ENCODE peak calls at places on chromosomes 7 and 10, in nine cellular contexts. I is heart right ventricle; S is CD8-positive, alpha-beta memory T cell; N is body of pancreas; O is spleen; F is breast epithelium; L is cardiac muscle cell; G is left ventricle myocardium inferior; K is GM23338. T is an unnamed sample.

GRCh38 chr10:14302035-14302434 is 28.7 kb downstream of the FRMD4A start:
- DNase-seq in F (no peak), I (no peak), G (no peak), S (no peak), K (peak; percentile 68), O (no peak), N (no peak), L (peak; percentile 2), T (no peak)

GRCh38 chr10:21888959-21889358 is 114.6 kb downstream of the DNAJC1 start:
- DNase-seq in O (no peak), I (no peak), L (peak; percentile 56), F (no peak), N (no peak), G (no peak), K (no peak), S (no peak), T (no peak)

GRCh38 chr10:129851941-129852650 is 112.0 kb downstream of the EBF3 start:
- DNase-seq in G (no peak), I (no peak), N (no peak), K (no peak), L (no peak), F (no peak), S (no peak), O (no peak), T (no peak)

GRCh38 chr10:4131407-4132215 is 346.6 kb upstream of the KLF6 start:
- DNase-seq in N (no peak), G (no peak), O (no peak), K (no peak), L (no peak), F (no peak), S (peak; percentile 16), I (no peak), T (no peak)

GRCh38 chr10:129912161-129912917 is 51.7 kb downstream of the EBF3 start:
- DNase-seq in L (no peak), O (no peak), K (no peak), F (no peak), G (no peak), N (no peak), I (no peak), S (no peak), T (no peak)

GRCh38 chr10:104306897-104307296 is 31.4 kb downstream of the ITPRIP start:
- DNase-seq in S (no peak), I (no peak), F (no peak), N (no peak), G (no peak), K (peak; percentile 65), L (no peak), O (no peak), T (no peak)

GRCh38 chr10:43390791-43391190 is 18.2 kb downstream of the HNRNPF start:
- DNase-seq in N (no peak), K (peak; percentile 60), F (no peak), I (no peak), G (no peak), S (no peak), L (peak; percentile 40), O (peak; percentile 48), T (no peak)

GRCh38 chr10:7988985-7989384 is 65.5 kb upstream of the GATA3 start:
- DNase-seq in N (no peak), G (no peak), O (no peak), I (no peak), F (no peak), S (no peak), L (no peak), K (peak; percentile 14), T (no peak)

GRCh38 chr10:125117941-125118630 is 42.3 kb downstream of the CTBP2 start:
- DNase-seq in K (no peak), F (peak; percentile 46), S (no peak), O (peak; percentile 31), I (no peak), L (no peak), G (peak; percentile 55), N (peak; percentile 79), T (no peak)

GRCh38 chr10:129628823-129629222 is 161.8 kb downstream of the MGMT start:
- DNase-seq in N (no peak), L (no peak), O (no peak), G (no peak), S (no peak), I (no peak), F (no peak), K (no peak), T (no peak)

GRCh38 chr7:21923663-21924062 is 22.0 kb downstream of the CDCA7L start:
- DNase-seq in S (no peak), G (no peak), N (no peak), K (no peak), O (no peak), F (no peak), I (peak; percentile 48), L (peak; percentile 68), T (peak; percentile 49)

GRCh38 chr10:22850541-22850940 is 77.3 kb upstream of the ARMC3 start:
- DNase-seq in K (no peak), L (no peak), N (no peak), I (no peak), G (no peak), F (no peak), O (no peak), S (no peak), T (no peak)

GRCh38 chr7:100515072-100515532 is 23.9 kb upstream of the AGFG2 start:
- DNase-seq in N (no peak), I (no peak), F (no peak), K (no peak), G (no peak), L (no peak), O (no peak), S (no peak), T (no peak)

GRCh38 chr7:157928171-157928794 is 591.5 kb downstream of the DNAJB6 start:
- DNase-seq in O (no peak), F (no peak), N (no peak), I (no peak), K (no peak), G (no peak), S (no peak), L (no peak), T (no peak)

GRCh38 chr10:69912584-69912983 is 110.9 kb downstream of the COL13A1 start:
- DNase-seq in G (no peak), S (no peak), O (no peak), I (no peak), K (no peak), L (no peak), F (no peak), N (no peak), T (no peak)

DNA sequence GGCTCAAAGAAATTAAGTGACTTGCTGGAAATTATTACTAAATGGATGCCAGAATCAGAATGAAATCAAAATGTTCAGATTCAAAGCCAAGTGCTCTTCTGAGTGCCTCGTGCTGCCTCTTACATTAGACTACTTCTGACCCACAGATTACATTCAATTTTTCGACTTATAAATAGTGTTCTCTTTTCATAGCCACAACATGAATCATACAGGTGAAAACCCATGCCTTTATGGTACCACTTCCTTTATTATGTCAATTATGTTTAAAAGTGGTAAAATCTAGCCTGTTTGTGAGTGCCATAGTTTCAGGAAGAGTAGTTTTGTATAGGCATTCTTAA is 208.1 kb upstream of the TEX47 start:
- DNase-seq in G (no peak), O (no peak), K (no peak), F (no peak), N (no peak), I (no peak), L (no peak), S (no peak), T (no peak)
- H3K4me3 ChIP-seq in G (peak overlapping the region; percentile 39), O (peak overlapping the region; percentile 51), K (no peak overlapping the region), F (peak overlapping the region; percentile 51), N (no peak overlapping the region), I (no peak overlapping the region), L (no peak overlapping the region), S (no peak overlapping the region), T (no peak overlapping the region)

GRCh38 chr7:33452805-33453502 is 323.6 kb downstream of the BBS9 start:
- DNase-seq in F (no peak), K (no peak), I (no peak), O (no peak), L (no peak), G (no peak), N (no peak), S (no peak), T (no peak)
- H3K4me1 ChIP-seq in F (no peaks in the 10 kb centered on the region), K (no peaks in the 10 kb centered on the region), I (no peaks in the 10 kb centered on the region), O (no peaks in the 10 kb centered on the region), L (peaks cover 4% of the 10 kb centered on the region), G (peaks cover 6% of the 10 kb centered on the region), N (no peaks in the 10 kb centered on the region), S (no peaks in the 10 kb centered on the region), T (no peaks in the 10 kb centered on the region)

GRCh38 chr7:151231964-151232271 is 365 bp upstream of the CHPF2 start:
- DNase-seq in L (no peak), S (no peak), G (no peak), I (no peak), F (no peak), K (no peak), O (no peak), N (no peak), T (no peak)

GRCh38 chr7:151233111-151233701 is 923 bp downstream of the CHPF2 start:
- DNase-seq in F (no peak), S (peak; percentile 61), L (peak; percentile 39), G (no peak), I (no peak), K (peak; percentile 57), N (peak; percentile 48), O (peak; percentile 87), T (peak; percentile 44)

GRCh38 chr7:151232272-151233110 is at the start of gene CHPF2:
- DNase-seq in L (peak; percentile 92), K (peak; percentile 90), G (peak; percentile 94), O (peak; percentile 99), I (peak; percentile 94), S (peak; percentile 87), N (peak; percentile 91), F (peak; percentile 83), T (peak; percentile 93)

GRCh38 chr7:151235091-151235787 is 3.0 kb downstream of the CHPF2 start:
- DNase-seq in L (no peak), S (no peak), G (no peak), N (no peak), F (no peak), I (no peak), O (peak; percentile 78), K (no peak), T (no peak)

DNA sequence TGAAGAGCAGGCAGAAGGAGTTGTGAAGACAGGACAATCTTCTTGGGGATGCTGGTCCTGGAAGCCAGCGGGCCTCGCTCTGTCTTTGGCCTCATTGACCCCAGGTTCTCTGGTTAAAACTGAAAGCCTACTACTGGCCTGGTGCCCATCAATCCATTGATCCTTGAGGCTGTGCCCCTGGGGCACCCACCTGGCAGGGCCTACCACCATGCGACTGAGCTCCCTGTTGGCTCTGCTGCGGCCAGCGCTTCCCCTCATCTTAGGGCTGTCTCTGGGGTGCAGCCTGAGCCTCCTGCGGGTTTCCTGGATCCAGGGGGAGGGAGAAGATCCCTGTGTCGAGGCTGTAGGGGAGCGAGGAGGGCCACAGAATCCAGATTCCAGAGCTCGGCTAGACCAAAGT is 1.5 kb downstream of the CHPF2 start:
- DNase-seq in N (no peak), F (no peak), I (no peak), L (no peak), G (no peak), K (no peak), O (peak; percentile 74), S (no peak), T (no peak)
- H3K4me3 ChIP-seq in N (no peak overlapping the region), F (peak overlapping the region; percentile 97), I (no peak overlapping the region), L (no peak overlapping the region), G (peak overlapping the region; percentile 99), K (peak overlapping the region; percentile 96), O (peak overlapping the region; percentile 96), S (peak overlapping the region; percentile 89), T (peak overlapping the region; percentile 89)

DNA sequence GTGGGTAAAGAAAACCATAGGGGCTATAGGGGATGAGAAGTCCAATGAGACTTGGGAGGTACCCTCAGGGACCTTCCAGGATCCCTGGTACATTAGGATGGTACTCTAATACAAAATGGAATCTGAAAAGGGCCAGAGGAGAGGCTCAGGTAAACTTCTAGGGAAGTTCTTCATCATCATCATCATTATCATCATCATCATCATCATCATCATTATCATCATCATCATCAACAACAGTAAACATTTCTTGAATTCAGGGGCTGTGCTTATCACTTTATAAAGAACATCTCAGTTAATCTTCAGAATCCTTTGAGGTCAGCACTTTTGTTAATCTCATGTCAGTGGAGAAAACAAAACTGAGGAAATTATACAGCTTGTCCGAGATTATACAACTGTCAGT is 50.1 kb downstream of the PLPP4 start:
- DNase-seq in I (no peak), O (no peak), S (no peak), N (no peak), L (no peak), F (no peak), K (no peak), G (no peak), T (no peak)
- H3K4me1 ChIP-seq in I (no peaks in the 10 kb centered on the region), O (no peaks in the 10 kb centered on the region), S (no peaks in the 10 kb centered on the region), N (no peaks in the 10 kb centered on the region), L (no peaks in the 10 kb centered on the region), F (no peaks in the 10 kb centered on the region), K (no peaks in the 10 kb centered on the region), G (no peaks in the 10 kb centered on the region), T (peaks cover 7% of the 10 kb centered on the region)